ENCODE peak calls at places on chromosomes 6 and 20, in ten cellular contexts. V is transverse colon; R is K562; N is uterus; G is NT2/D1; X is body of pancreas; M is hepatocyte; E is esophagus squamous epithelium; A is heart left ventricle; T is naive thymus-derived CD4-positive, alpha-beta T cell. S is an unnamed sample.

GRCh38 chr20:23227274-23227673 is 123.3 kb upstream of the NXT1 start:
- DNase-seq in X (no peak), E (no peak), M (no peak), T (no peak), G (no peak), A (no peak), N (no peak), V (no peak), R (no peak), S (no peak)

GRCh38 chr6:1796706-1797529 is 187.2 kb downstream of the FOXC1 start:
- DNase-seq in X (peak; percentile 31), R (no peak), G (no peak), T (no peak), N (no peak), A (no peak), M (no peak), V (peak; percentile 30), E (no peak), S (no peak)

GRCh38 chr20:49450281-49450707 is 32.2 kb downstream of the KCNB1 start:
- DNase-seq in V (no peak), G (peak; percentile 42), X (no peak), R (no peak), E (no peak), N (no peak), T (no peak), M (no peak), A (no peak), S (no peak)

GRCh38 chr6:105184921-105185320 is 5.1 kb upstream of the POPDC3 start:
- DNase-seq in N (no peak), M (no peak), T (no peak), A (no peak), X (no peak), V (no peak), G (no peak), E (no peak), R (no peak), S (no peak)

GRCh38 chr6:83183082-83183828 is 9.8 kb downstream of the PGM3 start:
- DNase-seq in N (no peak), A (no peak), G (no peak), T (no peak), X (no peak), M (peak; percentile 65), R (no peak), E (no peak), V (no peak), S (no peak)

GRCh38 chr6:46078294-46078693 is 51.5 kb upstream of the ENPP4 start:
- DNase-seq in A (no peak), X (no peak), N (no peak), T (no peak), V (no peak), M (no peak), G (no peak), R (no peak), E (no peak), S (no peak)

GRCh38 chr6:21164768-21165326 is 428.7 kb upstream of the SOX4 start:
- DNase-seq in E (no peak), X (no peak), M (no peak), N (no peak), T (no peak), A (no peak), R (no peak), V (no peak), G (no peak), S (no peak)

GRCh38 chr6:133610271-133610840 is 278.6 kb upstream of the TCF21 start:
- DNase-seq in E (no peak), A (no peak), V (no peak), M (no peak), N (no peak), G (no peak), R (no peak), T (no peak), X (no peak), S (no peak)

GRCh38 chr6:2378891-2379652 is 133.7 kb upstream of the GMDS start:
- DNase-seq in A (no peak), G (no peak), E (no peak), T (no peak), X (no peak), M (no peak), R (no peak), N (no peak), V (no peak), S (no peak)

GRCh38 chr6:18823782-18824386 is 436.7 kb downstream of the RNF144B start:
- DNase-seq in N (no peak), E (no peak), M (peak; percentile 17), X (peak; percentile 5), V (no peak), R (peak; percentile 57), G (peak; percentile 72), A (no peak), T (no peak), S (no peak)

GRCh38 chr20:51428451-51429143 is 113.9 kb downstream of the NFATC2 start:
- DNase-seq in N (peak; percentile 49), M (peak; percentile 79), T (no peak), V (peak; percentile 33), E (no peak), R (peak; percentile 24), G (no peak), X (peak; percentile 70), A (peak; percentile 67), S (no peak)

GRCh38 chr6:110554966-110555460 is 78.6 kb upstream of the SLC22A16 start:
- DNase-seq in E (no peak), G (no peak), X (no peak), R (no peak), T (no peak), A (no peak), V (no peak), N (no peak), M (no peak), S (no peak)
- H3K9me3 ChIP-seq in E (no peaks in the 10 kb centered on the region), G (peaks cover 17% of the 10 kb centered on the region), X (no peaks in the 10 kb centered on the region), R (peaks cover 5% of the 10 kb centered on the region), T (no peaks in the 10 kb centered on the region), A (no peaks in the 10 kb centered on the region), V (peaks cover 5% of the 10 kb centered on the region), N (no peaks in the 10 kb centered on the region), M (no peaks in the 10 kb centered on the region), S (no peaks in the 10 kb centered on the region)

GRCh38 chr6:113742342-113742741 is 114.8 kb upstream of the MARCKS start:
- DNase-seq in N (no peak), T (no peak), E (no peak), A (no peak), V (no peak), M (no peak), X (no peak), G (no peak), R (no peak), S (no peak)
- H3K27me3 ChIP-seq in N (no peaks in the 10 kb centered on the region), T (no peaks in the 10 kb centered on the region), E (no peaks in the 10 kb centered on the region), A (no peaks in the 10 kb centered on the region), V (no peaks in the 10 kb centered on the region), M (no peaks in the 10 kb centered on the region), X (no peaks in the 10 kb centered on the region), G (no peaks in the 10 kb centered on the region), R (no peaks in the 10 kb centered on the region), S (no peaks in the 10 kb centered on the region)

GRCh38 chr6:108671175-108671574 is 110.5 kb downstream of the FOXO3 start:
- DNase-seq in A (no peak), T (no peak), E (no peak), R (no peak), X (no peak), M (no peak), G (no peak), V (no peak), N (no peak), S (no peak)
- H3K4me3 ChIP-seq in A (no peak overlapping the region), T (no peak overlapping the region), E (no peak overlapping the region), R (no peak overlapping the region), X (no peak overlapping the region), M (no peak overlapping the region), G (no peak overlapping the region), V (no peak overlapping the region), N (no peak overlapping the region), S (no peak overlapping the region)

GRCh38 chr6:9710574-9710973 is 704.3 kb downstream of the TFAP2A start:
- DNase-seq in V (no peak), E (no peak), A (no peak), N (no peak), X (no peak), M (no peak), R (no peak), T (no peak), G (no peak), S (no peak)
- H3K9me3 ChIP-seq in V (no peaks in the 10 kb centered on the region), E (no peaks in the 10 kb centered on the region), A (no peaks in the 10 kb centered on the region), N (no peaks in the 10 kb centered on the region), X (no peaks in the 10 kb centered on the region), M (no peaks in the 10 kb centered on the region), R (peaks cover 6% of the 10 kb centered on the region), T (no peaks in the 10 kb centered on the region), G (no peaks in the 10 kb centered on the region), S (no peaks in the 10 kb centered on the region)

GRCh38 chr6:149969635-149970034 is 5.9 kb downstream of the ULBP1 start:
- DNase-seq in X (no peak), G (no peak), E (no peak), A (no peak), N (no peak), M (no peak), R (no peak), V (no peak), T (no peak), S (no peak)
- H3K27me3 ChIP-seq in X (peaks cover 2% of the 10 kb centered on the region), G (peaks cover 58% of the 10 kb centered on the region), E (peaks cover 100% of the 10 kb centered on the region), A (peaks cover 26% of the 10 kb centered on the region), N (peaks cover 9% of the 10 kb centered on the region), M (peaks cover 90% of the 10 kb centered on the region), R (no peaks in the 10 kb centered on the region), V (peaks cover 90% of the 10 kb centered on the region), T (peaks cover 12% of the 10 kb centered on the region), S (peaks cover 37% of the 10 kb centered on the region)

GRCh38 chr20:32583581-32584045 is 1.5 kb downstream of the NOL4L start:
- DNase-seq in T (no peak), V (no peak), N (no peak), M (peak; percentile 81), R (peak; percentile 73), A (no peak), E (no peak), G (no peak), X (no peak), S (no peak)

GRCh38 chr20:32588040-32588439 is 2.9 kb upstream of the NOL4L start:
- DNase-seq in X (no peak), A (no peak), R (no peak), T (no peak), N (no peak), V (no peak), M (no peak), G (no peak), E (no peak), S (no peak)

GRCh38 chr20:32586291-32586690 is 1.2 kb upstream of the NOL4L start:
- DNase-seq in A (no peak), E (no peak), G (no peak), N (no peak), T (no peak), M (no peak), R (no peak), V (no peak), X (no peak), S (no peak)

GRCh38 chr20:32585011-32585518 is at the start of gene NOL4L:
- DNase-seq in N (no peak), T (no peak), M (peak; percentile 78), A (peak; percentile 47), X (peak; percentile 20), G (no peak), R (peak; percentile 83), E (no peak), V (no peak), S (no peak)

GRCh38 chr20:32585519-32586127 is 490 bp upstream of the NOL4L start:
- DNase-seq in A (no peak), T (no peak), G (no peak), R (no peak), X (no peak), E (no peak), N (no peak), M (no peak), V (no peak), S (no peak)
- H3K4me3 ChIP-seq in A (no peak overlapping the region), T (no peak overlapping the region), G (peak overlapping the region; percentile 24), R (peak overlapping the region; percentile 87), X (no peak overlapping the region), E (no peak overlapping the region), N (no peak overlapping the region), M (peak overlapping the region; percentile 49), V (peak overlapping the region; percentile 56), S (peak overlapping the region; percentile 51)

GRCh38 chr6:36313628-36313895 is 23.1 kb downstream of the BNIP5 start:
- DNase-seq in N (no peak), E (no peak), V (no peak), G (no peak), T (no peak), X (no peak), A (no peak), R (no peak), M (no peak), S (no peak)
- H3K9me3 ChIP-seq in N (no peaks in the 10 kb centered on the region), E (no peaks in the 10 kb centered on the region), V (no peaks in the 10 kb centered on the region), G (no peaks in the 10 kb centered on the region), T (no peaks in the 10 kb centered on the region), X (no peaks in the 10 kb centered on the region), A (no peaks in the 10 kb centered on the region), R (peaks cover 3% of the 10 kb centered on the region), M (no peaks in the 10 kb centered on the region), S (no peaks in the 10 kb centered on the region)